ENCODE peak calls at places on chromosomes 1 and 21, in nine cellular contexts. D, V, Z, P, I, U, G, Q and W are unnamed samples.

GRCh38 chr1:72009756-72010441 is 272.4 kb downstream of the NEGR1 start:
- DNase-seq in D (no peak), V (no peak), Z (no peak), P (no peak), I (no peak), U (no peak), G (no peak), Q (no peak), W (no peak)

GRCh38 chr21:22892757-22893156 is 1894.5 kb downstream of the NCAM2 start:
- DNase-seq in D (no peak), V (no peak), Z (no peak), P (no peak), I (no peak), U (no peak), G (no peak), Q (no peak), W (no peak)

GRCh38 chr1:5850503-5850902 is 141.7 kb downstream of the NPHP4 start:
- DNase-seq in D (no peak), V (no peak), Z (peak; percentile 38), P (no peak), I (no peak), U (no peak), G (no peak), Q (no peak), W (no peak)

GRCh38 chr1:53394306-53394705 is 64.9 kb upstream of the DMRTB1 start:
- DNase-seq in D (no peak), V (no peak), Z (no peak), P (no peak), I (no peak), U (no peak), G (no peak), Q (no peak), W (no peak)

GRCh38 chr1:33094971-33095604 is 14.1 kb downstream of the AZIN2 start:
- DNase-seq in D (no peak), V (peak; percentile 56), Z (peak; percentile 77), P (no peak), I (no peak), U (peak; percentile 28), G (peak; percentile 50), Q (peak; percentile 39), W (peak; percentile 73)

GRCh38 chr1:59367269-59368006 is 70.5 kb downstream of the FGGY start:
- DNase-seq in D (no peak), V (peak; percentile 85), Z (peak; percentile 32), P (no peak), I (peak; percentile 48), U (no peak), G (no peak), Q (peak; percentile 89), W (no peak)

GRCh38 chr1:33239487-33239886 is 16.8 kb upstream of the ZNF362 start:
- DNase-seq in D (no peak), V (no peak), Z (no peak), P (no peak), I (no peak), U (no peak), G (no peak), Q (no peak), W (no peak)

GRCh38 chr1:179126338-179127060 is 44.6 kb downstream of the TOR3A start:
- DNase-seq in D (no peak), V (no peak), Z (no peak), P (no peak), I (peak; percentile 35), U (no peak), G (no peak), Q (no peak), W (no peak)